ENCODE peak calls at places on chromosomes 4 and X, in eight cellular contexts. One of them, this sample, is unnamed.

GRCh38 chr4:116358633-116359222 is 726.6 kb downstream of the TRAM1L1 start:
- DNase-seq in hepatocyte: peak; percentile 90
- DNase-seq in endothelial cell: peak; percentile 73
- DNase-seq in ovary: no peak
- DNase-seq in GM13977: peak; percentile 44
- DNase-seq in K562: peak; percentile 30
- DNase-seq in Peyer's patch: peak; percentile 61
- DNase-seq in breast epithelium: no peak
- DNase-seq in this sample: peak; percentile 48

GRCh38 chr4:95124906-95125504 is 367.2 kb downstream of the BMPR1B start:
- DNase-seq in hepatocyte: peak; percentile 75
- DNase-seq in endothelial cell: peak; percentile 34
- DNase-seq in ovary: peak; percentile 28
- DNase-seq in GM13977: no peak
- DNase-seq in K562: peak; percentile 9
- DNase-seq in Peyer's patch: no peak
- DNase-seq in breast epithelium: no peak
- DNase-seq in this sample: peak; percentile 3

GRCh38 chr4:101304916-101305315 is 42.4 kb downstream of the PPP3CA start:
- DNase-seq in hepatocyte: no peak
- DNase-seq in endothelial cell: no peak
- DNase-seq in ovary: no peak
- DNase-seq in GM13977: no peak
- DNase-seq in K562: no peak
- DNase-seq in Peyer's patch: no peak
- DNase-seq in breast epithelium: no peak
- DNase-seq in this sample: no peak

GRCh38 chr4:143700060-143700419 is 435 bp downstream of the FREM3 start:
- DNase-seq in hepatocyte: peak; percentile 25
- DNase-seq in endothelial cell: peak; percentile 17
- DNase-seq in ovary: no peak
- DNase-seq in GM13977: peak; percentile 13
- DNase-seq in K562: no peak
- DNase-seq in Peyer's patch: no peak
- DNase-seq in breast epithelium: no peak
- DNase-seq in this sample: peak; percentile 2

GRCh38 chr4:105059337-105059736 is 87.3 kb upstream of the TET2 start:
- DNase-seq in hepatocyte: no peak
- DNase-seq in endothelial cell: no peak
- DNase-seq in ovary: no peak
- DNase-seq in GM13977: peak; percentile 34
- DNase-seq in K562: no peak
- DNase-seq in Peyer's patch: no peak
- DNase-seq in breast epithelium: no peak
- DNase-seq in this sample: peak; percentile 10

GRCh38 chr4:47913858-47914218 is 545 bp downstream of the NFXL1 start:
- DNase-seq in hepatocyte: peak; percentile 54
- DNase-seq in endothelial cell: peak; percentile 49
- DNase-seq in ovary: peak; percentile 69
- DNase-seq in GM13977: peak; percentile 22
- DNase-seq in K562: no peak
- DNase-seq in Peyer's patch: peak; percentile 66
- DNase-seq in breast epithelium: peak; percentile 21
- DNase-seq in this sample: peak; percentile 55

GRCh38 chr4:183478926-183479325 is 25.9 kb upstream of the ING2 start:
- DNase-seq in hepatocyte: no peak
- DNase-seq in endothelial cell: no peak
- DNase-seq in ovary: no peak
- DNase-seq in GM13977: no peak
- DNase-seq in K562: no peak
- DNase-seq in Peyer's patch: no peak
- DNase-seq in breast epithelium: no peak
- DNase-seq in this sample: no peak

GRCh38 chr4:80295841-80296240 is 29.4 kb downstream of the FGF5 start:
- DNase-seq in hepatocyte: no peak
- DNase-seq in endothelial cell: no peak
- DNase-seq in ovary: no peak
- DNase-seq in GM13977: no peak
- DNase-seq in K562: no peak
- DNase-seq in Peyer's patch: no peak
- DNase-seq in breast epithelium: no peak
- DNase-seq in this sample: no peak

GRCh38 chrX:97175147-97175546 is 291.4 kb downstream of the RPA4 start:
- DNase-seq in hepatocyte: no peak
- DNase-seq in endothelial cell: no peak
- DNase-seq in ovary: no peak
- DNase-seq in GM13977: no peak
- DNase-seq in K562: no peak
- DNase-seq in Peyer's patch: no peak
- DNase-seq in breast epithelium: no peak
- DNase-seq in this sample: no peak
- TF ChIP-seq CTCF in hepatocyte: peak; percentile 21
- TF ChIP-seq CTCF in endothelial cell: no peak
- TF ChIP-seq CTCF in ovary: no peak
- TF ChIP-seq CTCF in GM13977: no peak
- TF ChIP-seq CTCF in K562: no peak
- TF ChIP-seq CTCF in Peyer's patch: no peak
- TF ChIP-seq CTCF in breast epithelium: no peak
- TF ChIP-seq CTCF in this sample: no peak

DNA sequence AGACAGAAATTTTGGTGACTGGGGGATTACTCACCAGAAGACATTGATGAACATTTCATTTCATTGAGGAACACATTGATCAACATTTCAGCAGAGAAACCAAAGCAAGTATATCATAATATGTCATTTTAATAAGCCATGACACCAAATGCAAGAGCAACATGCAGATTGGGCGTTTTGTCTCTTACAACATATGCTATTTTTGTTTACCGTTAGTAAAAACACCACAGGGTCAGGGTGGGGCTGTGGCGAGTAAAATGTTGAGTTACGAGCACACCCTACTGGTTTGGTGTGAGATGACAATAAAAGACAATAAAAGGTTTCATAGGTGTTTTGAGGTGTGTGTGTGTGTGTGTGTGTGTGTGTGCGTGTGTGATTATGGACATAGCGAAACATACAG is 294.5 kb downstream of the PDGFC start:
- DNase-seq in hepatocyte: peak; percentile 44
- DNase-seq in endothelial cell: peak; percentile 30
- DNase-seq in ovary: no peak
- DNase-seq in GM13977: no peak
- DNase-seq in K562: peak; percentile 11
- DNase-seq in Peyer's patch: no peak
- DNase-seq in breast epithelium: no peak
- DNase-seq in this sample: no peak
- TF ChIP-seq CTCF in hepatocyte: peak; percentile 52
- TF ChIP-seq CTCF in endothelial cell: peak; percentile 55
- TF ChIP-seq CTCF in ovary: no peak
- TF ChIP-seq CTCF in GM13977: no peak
- TF ChIP-seq CTCF in K562: no peak
- TF ChIP-seq CTCF in Peyer's patch: peak; percentile 37
- TF ChIP-seq CTCF in breast epithelium: no peak
- TF ChIP-seq CTCF in this sample: no peak

GRCh38 chrX:150683536-150684146 is 9.6 kb upstream of the MTMR1 start:
- DNase-seq in hepatocyte: peak; percentile 49
- DNase-seq in endothelial cell: peak; percentile 8
- DNase-seq in ovary: no peak
- DNase-seq in GM13977: peak; percentile 54
- DNase-seq in K562: peak; percentile 26
- DNase-seq in Peyer's patch: no peak
- DNase-seq in breast epithelium: no peak
- DNase-seq in this sample: peak; percentile 17

GRCh38 chrX:150683112-150683511 is 10.1 kb upstream of the MTMR1 start:
- DNase-seq in hepatocyte: no peak
- DNase-seq in endothelial cell: no peak
- DNase-seq in ovary: no peak
- DNase-seq in GM13977: no peak
- DNase-seq in K562: no peak
- DNase-seq in Peyer's patch: no peak
- DNase-seq in breast epithelium: no peak
- DNase-seq in this sample: no peak

DNA sequence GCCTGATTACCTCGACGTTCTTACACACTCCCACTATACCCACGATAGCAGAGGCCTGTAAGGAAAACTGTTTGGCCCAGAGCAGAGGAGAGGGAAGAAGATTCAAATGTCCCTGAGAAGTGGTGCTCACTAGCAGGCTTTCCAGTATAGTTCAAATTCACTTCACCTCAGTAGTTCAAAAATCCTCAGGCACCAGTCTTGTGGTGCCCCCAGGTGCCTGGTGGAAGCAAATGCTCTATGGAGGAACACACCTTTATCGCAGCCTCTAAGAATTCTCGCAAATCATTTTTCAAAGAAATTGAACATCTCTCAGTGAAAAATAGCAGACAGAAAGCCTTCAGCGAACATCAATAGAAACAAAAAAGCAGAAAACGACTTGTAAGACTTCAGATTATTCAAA is 12.2 kb upstream of the MTMR1 start:
- DNase-seq in hepatocyte: peak; percentile 23
- DNase-seq in endothelial cell: no peak
- DNase-seq in ovary: peak; percentile 38
- DNase-seq in GM13977: no peak
- DNase-seq in K562: no peak
- DNase-seq in Peyer's patch: no peak
- DNase-seq in breast epithelium: no peak
- DNase-seq in this sample: peak; percentile 18
- TF ChIP-seq CTCF in hepatocyte: peak; percentile 45
- TF ChIP-seq CTCF in endothelial cell: no peak
- TF ChIP-seq CTCF in ovary: no peak
- TF ChIP-seq CTCF in GM13977: peak; percentile 41
- TF ChIP-seq CTCF in K562: peak; percentile 51
- TF ChIP-seq CTCF in Peyer's patch: peak; percentile 27
- TF ChIP-seq CTCF in breast epithelium: no peak
- TF ChIP-seq CTCF in this sample: peak; percentile 29

GRCh38 chr4:166594326-166594946 is 639.9 kb downstream of the SPOCK3 start:
- DNase-seq in hepatocyte: peak; percentile 74
- DNase-seq in endothelial cell: peak; percentile 53
- DNase-seq in ovary: no peak
- DNase-seq in GM13977: peak; percentile 23
- DNase-seq in K562: no peak
- DNase-seq in Peyer's patch: peak; percentile 46
- DNase-seq in breast epithelium: no peak
- DNase-seq in this sample: peak; percentile 6
- TF ChIP-seq CTCF in hepatocyte: peak; percentile 80
- TF ChIP-seq CTCF in endothelial cell: peak; percentile 45
- TF ChIP-seq CTCF in ovary: no peak
- TF ChIP-seq CTCF in GM13977: peak; percentile 62
- TF ChIP-seq CTCF in K562: no peak
- TF ChIP-seq CTCF in Peyer's patch: peak; percentile 47
- TF ChIP-seq CTCF in breast epithelium: no peak
- TF ChIP-seq CTCF in this sample: no peak

DNA sequence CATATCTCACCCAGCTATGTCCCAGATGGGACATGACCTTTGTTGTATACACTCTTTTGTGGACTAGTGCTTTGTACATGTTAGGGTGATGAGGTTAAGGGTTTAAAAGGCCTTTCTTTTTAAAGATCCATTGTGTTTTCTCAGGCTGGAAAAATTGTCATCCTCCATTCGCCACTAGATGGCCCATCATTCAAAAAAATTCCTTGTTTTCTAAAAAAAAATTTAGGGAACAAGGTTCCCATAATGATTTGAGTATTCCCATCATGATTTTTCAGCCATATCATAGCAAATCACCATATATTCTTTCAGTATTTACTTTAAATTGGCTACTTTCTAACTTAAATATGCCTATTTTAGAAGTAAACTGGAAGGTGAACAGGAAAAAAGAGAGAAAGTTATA is 91.9 kb upstream of the TMEM164 start:
- DNase-seq in hepatocyte: no peak
- DNase-seq in endothelial cell: no peak
- DNase-seq in ovary: no peak
- DNase-seq in GM13977: no peak
- DNase-seq in K562: no peak
- DNase-seq in Peyer's patch: no peak
- DNase-seq in breast epithelium: no peak
- DNase-seq in this sample: no peak
- TF ChIP-seq CTCF in hepatocyte: peak; percentile 55
- TF ChIP-seq CTCF in endothelial cell: peak; percentile 27
- TF ChIP-seq CTCF in ovary: peak; percentile 40
- TF ChIP-seq CTCF in GM13977: peak; percentile 40
- TF ChIP-seq CTCF in K562: peak; percentile 44
- TF ChIP-seq CTCF in Peyer's patch: peak; percentile 41
- TF ChIP-seq CTCF in breast epithelium: peak; percentile 41
- TF ChIP-seq CTCF in this sample: no peak